ENCODE peak calls at places on chromosomes 2 and 18, in six cellular contexts. N, D, W, R, M and K are unnamed samples.
A peak's percentile ranks its signal among the peaks of the same experiment; 100 is the strongest.

GRCh38 chr2:121266543-121267106 is 18.4 kb downstream of the TFCP2L1 start:
- DNase-seq in N (no peak), D (no peak), W (no peak), R (no peak), M (no peak), K (no peak)

GRCh38 chr2:200040831-200041230 is 85.4 kb downstream of the MAIP1 start:
- DNase-seq in N (no peak), D (no peak), W (no peak), R (no peak), M (no peak), K (no peak)

GRCh38 chr18:11004294-11004693 is 145.1 kb downstream of the PIEZO2 start:
- DNase-seq in N (no peak), D (no peak), W (no peak), R (no peak), M (no peak), K (no peak)

GRCh38 chr2:166314022-166314759 is 61.6 kb downstream of the SCN9A start:
- DNase-seq in N (no peak), D (no peak), W (no peak), R (no peak), M (no peak), K (no peak)

GRCh38 chr2:30663321-30663720 is 143.9 kb downstream of the CAPN13 start:
- DNase-seq in N (peak; percentile 15), D (no peak), W (no peak), R (no peak), M (no peak), K (no peak)

GRCh38 chr18:3885209-3885792 is 435.3 kb downstream of the TGIF1 start:
- DNase-seq in N (no peak), D (no peak), W (peak; percentile 25), R (no peak), M (peak; percentile 44), K (no peak)

GRCh38 chr2:215366440-215367032 is 54.7 kb downstream of the ATIC start:
- DNase-seq in N (no peak), D (no peak), W (no peak), R (no peak), M (no peak), K (no peak)

GRCh38 chr2:146820672-146821071 is 1024.2 kb upstream of the ACVR2A start:
- DNase-seq in N (no peak), D (no peak), W (no peak), R (no peak), M (no peak), K (no peak)

GRCh38 chr2:2183135-2183534 is 147.9 kb downstream of the MYT1L start:
- DNase-seq in N (no peak), D (no peak), W (no peak), R (no peak), M (no peak), K (no peak)

GRCh38 chr2:5538717-5539116 is 153.5 kb upstream of the SOX11 start:
- DNase-seq in N (no peak), D (no peak), W (no peak), R (no peak), M (no peak), K (no peak)

GRCh38 chr2:3334392-3334791 is 43.2 kb downstream of the EIPR1 start:
- DNase-seq in N (no peak), D (no peak), W (no peak), R (no peak), M (no peak), K (peak; percentile 74)

GRCh38 chr2:44392338-44392943 is 30.7 kb downstream of the CAMKMT start:
- DNase-seq in N (no peak), D (no peak), W (peak; percentile 57), R (peak; percentile 48), M (peak; percentile 21), K (no peak)

GRCh38 chr2:58283931-58284330 is 42.8 kb upstream of the FANCL start:
- DNase-seq in N (no peak), D (no peak), W (no peak), R (no peak), M (no peak), K (no peak)

GRCh38 chr2:210752532-210752931 is 196.1 kb downstream of the CPS1 start:
- DNase-seq in N (no peak), D (no peak), W (no peak), R (peak; percentile 51), M (no peak), K (no peak)

GRCh38 chr18:77096936-77097886 is 35.4 kb downstream of the MBP start:
- DNase-seq in N (no peak), D (no peak), W (no peak), R (no peak), M (no peak), K (no peak)

GRCh38 chr2:181937473-181937872 is 45.9 kb downstream of the ITPRID2 start:
- DNase-seq in N (no peak), D (no peak), W (no peak), R (no peak), M (no peak), K (no peak)

GRCh38 chr2:181934694-181935093 is 43.2 kb downstream of the ITPRID2 start:
- DNase-seq in N (no peak), D (no peak), W (no peak), R (no peak), M (no peak), K (no peak)
- TF ChIP-seq EP300 in N (no peak), D (no peak), W (no peak), R (no peak), M (no peak), K (no peak)

GRCh38 chr2:12008425-12009061 is 262.1 kb downstream of the LPIN1 start:
- DNase-seq in N (no peak), D (no peak), W (no peak), R (no peak), M (no peak), K (no peak)

GRCh38 chr2:12007282-12007681 is 260.9 kb downstream of the LPIN1 start:
- DNase-seq in N (no peak), D (no peak), W (no peak), R (no peak), M (no peak), K (no peak)

GRCh38 chr2:12006841-12007240 is 260.4 kb downstream of the LPIN1 start:
- DNase-seq in N (no peak), D (no peak), W (no peak), R (no peak), M (no peak), K (no peak)

GRCh38 chr2:12004713-12005112 is 258.3 kb downstream of the LPIN1 start:
- DNase-seq in N (no peak), D (no peak), W (no peak), R (no peak), M (no peak), K (no peak)

GRCh38 chr2:12005886-12006681 is 259.7 kb downstream of the LPIN1 start:
- DNase-seq in N (no peak), D (peak; percentile 39), W (peak; percentile 47), R (peak; percentile 74), M (no peak), K (no peak)
- TF ChIP-seq EP300 in N (no peak), D (no peak), W (no peak), R (no peak), M (no peak), K (no peak)

GRCh38 chr2:241312082-241312481 is 3.4 kb downstream of the HDLBP start:
- DNase-seq in N (no peak), D (no peak), W (no peak), R (no peak), M (no peak), K (no peak)

GRCh38 chr2:241310917-241311566 is 4.4 kb downstream of the HDLBP start:
- DNase-seq in N (no peak), D (no peak), W (no peak), R (no peak), M (no peak), K (no peak)

GRCh38 chr2:241308832-241309500 is 6.5 kb downstream of the HDLBP start:
- DNase-seq in N (no peak), D (no peak), W (no peak), R (no peak), M (no peak), K (no peak)

GRCh38 chr2:241308267-241308666 is 7.2 kb downstream of the HDLBP start:
- DNase-seq in N (no peak), D (no peak), W (no peak), R (no peak), M (no peak), K (no peak)

GRCh38 chr2:241309684-241310117 is 5.8 kb downstream of the HDLBP start:
- DNase-seq in N (no peak), D (no peak), W (no peak), R (peak; percentile 38), M (no peak), K (no peak)
- TF ChIP-seq EP300 in N (no peak), D (no peak), W (no peak), R (no peak), M (no peak), K (no peak)

GRCh38 chr2:108491848-108492247 is 42.4 kb upstream of the LIMS1 start:
- DNase-seq in N (no peak), D (no peak), W (no peak), R (no peak), M (no peak), K (no peak)
- TF ChIP-seq EP300 in N (no peak), D (no peak), W (no peak), R (no peak), M (no peak), K (no peak)

DNA sequence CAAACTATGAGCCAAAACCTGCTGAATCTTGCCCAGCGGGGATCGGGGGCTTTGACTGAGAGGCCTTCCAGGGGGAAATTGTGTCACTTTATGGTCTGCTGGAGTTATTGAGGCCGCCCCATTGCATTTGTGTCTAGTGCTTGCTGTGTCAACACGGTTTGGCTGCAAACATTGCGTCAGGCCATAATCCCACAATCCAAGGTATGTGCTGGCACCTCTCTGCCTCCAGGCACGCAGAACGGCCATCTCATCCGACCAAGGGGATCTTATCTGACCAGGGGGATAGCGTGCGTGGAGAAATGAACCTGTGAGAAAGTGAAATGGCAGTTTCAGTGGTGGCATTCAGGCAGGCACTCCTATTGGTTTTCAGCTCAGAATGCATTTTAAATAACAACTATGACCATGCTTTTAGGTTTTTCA is 18.1 kb upstream of the LYPD6B start:
- DNase-seq in N (no peak), D (no peak), W (no peak), R (peak; percentile 61), M (no peak), K (no peak)
- TF ChIP-seq EP300 in N (no peak), D (no peak), W (no peak), R (no peak), M (no peak), K (no peak)

DNA sequence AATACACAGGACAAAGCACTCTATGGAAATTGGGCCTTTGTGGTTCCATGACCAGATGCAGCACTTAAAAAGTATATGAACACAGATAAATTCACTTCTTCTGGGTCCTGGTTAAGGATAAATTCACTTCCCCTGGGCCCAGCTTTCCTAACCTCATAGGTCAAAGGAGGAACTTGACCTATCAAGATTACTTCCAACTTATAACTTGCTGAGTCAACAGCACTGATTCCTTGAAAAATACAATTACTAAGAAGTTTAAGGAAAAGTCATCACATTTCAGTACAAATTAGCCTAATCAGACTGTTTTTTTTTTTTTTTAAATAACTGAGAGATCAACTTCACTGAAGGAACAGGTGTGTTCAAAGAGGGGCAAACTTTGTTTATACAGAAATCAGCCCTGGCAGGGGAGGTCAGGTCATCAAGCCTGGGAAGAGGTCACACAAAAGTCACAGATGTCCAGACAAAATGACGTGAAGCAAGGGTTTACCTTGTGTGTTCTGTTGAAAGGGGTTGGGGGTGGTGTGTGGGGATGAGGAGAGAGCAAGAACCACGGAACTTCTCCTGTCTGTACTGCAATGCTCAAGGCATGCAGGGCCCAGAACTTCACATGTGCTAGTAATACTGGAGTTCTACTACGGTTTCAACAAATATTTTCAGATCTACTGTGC is 55.8 kb downstream of the PPP4R1 start:
- DNase-seq in N (no peak), D (no peak), W (no peak), R (no peak), M (no peak), K (no peak)
- TF ChIP-seq EP300 in N (no peak), D (no peak), W (no peak), R (no peak), M (no peak), K (no peak)